ENCODE peak calls at places on chromosome 15, in eight cellular contexts. W, S, F, G, Q, N, V and L are unnamed samples.

GRCh38 chr15:69595009-69595825 is 142.6 kb downstream of the RPLP1 start:
- DNase-seq in W (no peak), S (no peak), F (no peak), G (no peak), Q (no peak), N (no peak), V (no peak), L (no peak)

GRCh38 chr15:97319316-97319715 is 641.2 kb upstream of the ARRDC4 start:
- DNase-seq in W (no peak), S (no peak), F (no peak), G (no peak), Q (no peak), N (no peak), V (no peak), L (no peak)

GRCh38 chr15:47803767-47804166 is 86.5 kb downstream of the SEMA6D start:
- DNase-seq in W (no peak), S (no peak), F (no peak), G (no peak), Q (no peak), N (no peak), V (no peak), L (no peak)

GRCh38 chr15:49370782-49371181 is 52.3 kb upstream of the FGF7 start:
- DNase-seq in W (peak), S (peak), F (no peak), G (no peak), Q (no peak), N (no peak), V (no peak), L (no peak)

GRCh38 chr15:83285979-83286553 is 1.6 kb upstream of the BNC1 start:
- DNase-seq in W (peak), S (no peak), F (no peak), G (no peak), Q (no peak), N (no peak), V (no peak), L (no peak)

GRCh38 chr15:35756588-35756987 is 210.6 kb upstream of the DPH6 start:
- DNase-seq in W (no peak), S (no peak), F (no peak), G (no peak), Q (no peak), N (no peak), V (no peak), L (no peak)

GRCh38 chr15:44275431-44275830 is 13.1 kb upstream of the GOLM2 start:
- DNase-seq in W (no peak), S (no peak), F (no peak), G (no peak), Q (no peak), N (no peak), V (no peak), L (no peak)

GRCh38 chr15:53328341-53328740 is 431.1 kb downstream of the WDR72 start:
- DNase-seq in W (no peak), S (no peak), F (no peak), G (no peak), Q (no peak), N (no peak), V (no peak), L (no peak)

GRCh38 chr15:53586815-53587214 is 172.6 kb downstream of the WDR72 start:
- DNase-seq in W (peak), S (peak), F (no peak), G (peak), Q (peak), N (peak), V (peak), L (no peak)

GRCh38 chr15:68042156-68042854 is 11.8 kb upstream of the PIAS1 start:
- DNase-seq in W (no peak), S (no peak), F (no peak), G (no peak), Q (peak), N (no peak), V (no peak), L (no peak)

GRCh38 chr15:57566840-57567239 is 24.9 kb upstream of the MYZAP start:
- DNase-seq in W (peak), S (no peak), F (no peak), G (no peak), Q (no peak), N (no peak), V (no peak), L (no peak)

GRCh38 chr15:49985463-49985862 is 133.6 kb downstream of the ATP8B4 start:
- DNase-seq in W (no peak), S (no peak), F (no peak), G (no peak), Q (no peak), N (no peak), V (no peak), L (no peak)

GRCh38 chr15:29680806-29681485 is 141.3 kb downstream of the TJP1 start:
- DNase-seq in W (peak), S (no peak), F (no peak), G (no peak), Q (no peak), N (no peak), V (no peak), L (no peak)

GRCh38 chr15:59444980-59445500 is 7.1 kb downstream of the FAM81A start:
- DNase-seq in W (no peak), S (no peak), F (no peak), G (peak), Q (no peak), N (no peak), V (no peak), L (no peak)

GRCh38 chr15:49145651-49146609 is 9.5 kb downstream of the COPS2 start:
- DNase-seq in W (peak), S (peak), F (no peak), G (peak), Q (peak), N (no peak), V (peak), L (peak)

GRCh38 chr15:63047792-63048114 is 5.2 kb downstream of the TPM1 start:
- DNase-seq in W (no peak), S (no peak), F (no peak), G (no peak), Q (no peak), N (no peak), V (no peak), L (no peak)

GRCh38 chr15:63048986-63049665 is 6.6 kb downstream of the TPM1 start:
- DNase-seq in W (peak), S (no peak), F (no peak), G (peak), Q (peak), N (no peak), V (peak), L (no peak)

GRCh38 chr15:63046927-63047760 is 4.6 kb downstream of the TPM1 start:
- DNase-seq in W (peak), S (no peak), F (no peak), G (peak), Q (no peak), N (no peak), V (no peak), L (no peak)

GRCh38 chr15:63049747-63050439 is 7.3 kb downstream of the TPM1 start:
- DNase-seq in W (peak), S (no peak), F (no peak), G (no peak), Q (peak), N (no peak), V (no peak), L (no peak)

GRCh38 chr15:63048115-63048985 is 5.8 kb downstream of the TPM1 start:
- DNase-seq in W (peak), S (peak), F (peak), G (peak), Q (peak), N (peak), V (peak), L (no peak)
- H3K27ac ChIP-seq in W (peak), S (peak), F (no peak), G (peak), Q (peak), N (peak), V (peak), L (no peak)

GRCh38 chr15:80695911-80696651 is 971 bp downstream of the ABHD17C start:
- DNase-seq in W (peak), S (no peak), F (no peak), G (peak), Q (peak), N (no peak), V (no peak), L (no peak)
- TF ChIP-seq POLR2AphosphoS5 in W (no peak), S (no peak), F (no peak), G (no peak), Q (no peak), N (no peak), V (no peak), L (no peak)

DNA sequence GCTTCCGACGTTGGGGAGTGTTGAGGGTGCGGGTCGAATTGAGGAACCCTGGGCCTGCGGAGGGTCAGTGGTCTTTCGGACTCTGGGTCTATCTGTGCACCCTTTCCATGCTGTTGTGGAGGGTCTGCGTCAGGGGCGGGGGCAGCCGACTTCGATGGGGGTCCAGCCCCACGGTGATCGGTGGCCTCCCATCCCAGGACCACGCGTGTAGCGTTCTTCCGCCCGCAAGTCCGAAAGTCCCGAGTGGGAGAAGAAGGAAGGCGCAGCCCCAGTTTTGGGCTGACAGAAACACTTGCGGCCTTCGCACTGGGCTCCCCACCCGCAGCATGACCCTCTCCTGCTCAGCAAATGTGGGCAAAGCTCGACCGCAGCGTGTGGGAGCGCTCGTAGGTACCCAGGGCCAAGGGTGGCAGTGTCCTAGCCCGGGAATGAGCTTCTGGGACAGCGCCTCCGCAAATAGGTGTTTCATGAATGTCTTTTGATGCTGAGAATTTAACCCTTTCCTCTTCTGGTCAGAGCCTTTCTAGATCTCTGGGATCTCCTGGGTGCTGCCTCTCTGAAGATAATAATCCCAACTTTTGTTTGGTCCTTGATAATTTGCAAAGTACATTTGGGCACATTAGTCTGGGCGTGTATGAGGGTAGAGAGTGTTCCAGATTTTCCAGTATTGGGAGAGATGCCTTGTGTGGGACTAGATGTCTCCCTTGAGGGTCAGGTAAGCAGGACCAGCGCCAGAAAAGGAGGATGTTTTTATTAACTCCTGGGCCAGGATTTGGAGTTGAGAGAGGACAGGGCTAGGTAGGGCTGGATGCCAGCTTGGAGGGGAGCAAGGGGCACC is 2.3 kb upstream of the DLL4 start:
- DNase-seq in W (no peak), S (no peak), F (no peak), G (peak), Q (no peak), N (no peak), V (no peak), L (no peak)
- TF ChIP-seq EZH2 in W (peak), S (no peak), F (peak), G (peak), Q (peak), N (peak), V (no peak), L (no peak)

DNA sequence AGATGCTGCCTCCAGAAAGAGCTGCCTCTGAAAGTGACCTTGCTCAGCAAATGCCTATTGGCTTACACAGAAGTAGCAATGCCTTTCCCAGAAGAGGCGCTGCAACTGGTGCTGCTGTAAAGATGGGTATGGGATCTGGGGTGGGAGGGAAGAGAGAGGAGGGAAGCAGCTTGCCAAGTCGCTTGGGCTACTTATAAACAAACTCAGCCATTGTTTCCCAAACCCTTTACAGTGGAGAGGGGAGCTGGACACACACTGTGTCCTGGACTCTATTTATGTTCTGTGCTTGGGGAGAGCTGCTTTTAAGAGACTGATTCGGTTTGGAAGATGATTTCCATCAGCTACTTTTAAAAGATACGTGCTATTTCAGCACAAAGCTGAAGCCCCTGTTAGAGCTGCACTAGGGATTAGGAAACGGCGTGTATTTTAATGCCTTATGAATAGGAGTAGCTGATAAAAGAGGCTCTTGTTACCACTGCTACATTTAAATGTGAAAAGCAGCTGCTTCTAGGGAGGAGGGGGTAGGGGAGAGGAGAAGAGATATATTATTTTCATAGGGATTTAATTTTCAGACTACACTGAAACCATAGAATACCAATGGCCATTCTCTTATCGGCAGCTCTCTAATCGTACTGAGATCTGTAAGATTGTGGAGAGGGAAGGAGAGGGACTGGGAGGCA is 440.6 kb downstream of the MCTP2 start:
- DNase-seq in W (peak), S (no peak), F (no peak), G (peak), Q (no peak), N (peak), V (no peak), L (no peak)
- H3K27ac ChIP-seq in W (peak), S (no peak), F (no peak), G (no peak), Q (no peak), N (no peak), V (no peak), L (no peak)

GRCh38 chr15:39083213-39083612 is 497.7 kb upstream of the THBS1 start:
- DNase-seq in W (no peak), S (no peak), F (no peak), G (no peak), Q (no peak), N (no peak), V (no peak), L (no peak)
- TF ChIP-seq POLR2AphosphoS5 in W (no peak), S (no peak), F (no peak), G (no peak), Q (no peak), N (no peak), V (no peak), L (no peak)

GRCh38 chr15:92596623-92597022 is 59.0 kb downstream of the FAM174B start:
- DNase-seq in W (no peak), S (no peak), F (no peak), G (no peak), Q (no peak), N (no peak), V (no peak), L (no peak)

GRCh38 chr15:92599394-92599970 is 56.1 kb downstream of the FAM174B start:
- DNase-seq in W (no peak), S (no peak), F (no peak), G (no peak), Q (no peak), N (no peak), V (no peak), L (no peak)

GRCh38 chr15:92591275-92591674 is 64.3 kb downstream of the FAM174B start:
- DNase-seq in W (no peak), S (no peak), F (no peak), G (no peak), Q (no peak), N (no peak), V (no peak), L (no peak)

GRCh38 chr15:92597548-92597947 is 58.0 kb downstream of the FAM174B start:
- DNase-seq in W (no peak), S (no peak), F (no peak), G (no peak), Q (no peak), N (no peak), V (no peak), L (no peak)

GRCh38 chr15:92595506-92596337 is 59.9 kb downstream of the FAM174B start:
- DNase-seq in W (peak), S (no peak), F (no peak), G (no peak), Q (no peak), N (no peak), V (no peak), L (no peak)
- TF ChIP-seq EZH2 in W (no peak), S (no peak), F (no peak), G (no peak), Q (no peak), N (no peak), V (no peak), L (no peak)

GRCh38 chr15:78049691-78050440 is 27.6 kb downstream of the TBC1D2B start:
- DNase-seq in W (no peak), S (no peak), F (peak), G (no peak), Q (no peak), N (no peak), V (no peak), L (no peak)
- H3K27ac ChIP-seq in W (no peak), S (no peak), F (peak), G (peak), Q (no peak), N (no peak), V (no peak), L (peak)

GRCh38 chr15:99707481-99708270 is 25.6 kb downstream of the LYSMD4 start:
- DNase-seq in W (peak), S (no peak), F (no peak), G (no peak), Q (no peak), N (no peak), V (no peak), L (no peak)

GRCh38 chr15:99706557-99707303 is 26.5 kb downstream of the LYSMD4 start:
- DNase-seq in W (no peak), S (no peak), F (no peak), G (no peak), Q (no peak), N (no peak), V (no peak), L (no peak)

GRCh38 chr15:99703603-99704443 is 29.4 kb downstream of the LYSMD4 start:
- DNase-seq in W (peak), S (peak), F (no peak), G (peak), Q (peak), N (no peak), V (peak), L (peak)

GRCh38 chr15:99702895-99703602 is 30.2 kb downstream of the LYSMD4 start:
- DNase-seq in W (no peak), S (no peak), F (no peak), G (no peak), Q (no peak), N (no peak), V (no peak), L (no peak)

DNA sequence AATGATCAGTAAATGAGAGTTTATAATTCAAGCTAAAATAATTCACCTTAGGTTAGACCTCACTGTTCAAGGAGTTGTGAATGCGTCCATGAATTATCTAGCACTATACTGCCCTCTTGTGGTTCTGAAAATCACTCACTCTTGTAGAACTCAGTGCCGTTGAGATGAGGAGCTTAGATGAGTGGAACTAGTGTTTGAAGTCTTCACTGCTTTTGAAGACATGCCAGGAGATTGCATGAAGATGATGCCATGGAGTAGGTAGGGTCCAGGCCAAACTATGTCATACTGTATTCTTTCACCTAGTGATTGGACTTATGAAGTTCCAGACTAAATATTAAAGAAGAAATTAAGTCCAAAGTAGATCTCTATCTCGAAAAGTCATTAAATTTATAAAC is 28.8 kb downstream of the LYSMD4 start:
- DNase-seq in W (peak), S (peak), F (peak), G (peak), Q (peak), N (no peak), V (peak), L (peak)
- TF ChIP-seq POLR2AphosphoS5 in W (no peak), S (peak), F (no peak), G (no peak), Q (no peak), N (no peak), V (no peak), L (no peak)

GRCh38 chr15:76335129-76335850 is 1.3 kb upstream of the ISL2 start:
- DNase-seq in W (no peak), S (no peak), F (no peak), G (peak), Q (no peak), N (no peak), V (no peak), L (no peak)
- TF ChIP-seq EZH2 in W (peak), S (no peak), F (no peak), G (no peak), Q (no peak), N (peak), V (no peak), L (no peak)